ENCODE peak calls at places on chromosomes 13 and 19, in four cellular contexts. One of them, this sample, is unnamed.

GRCh38 chr13:62633448-62633847 is 1217.8 kb upstream of the PCDH20 start:
- DNase-seq in B cell: no peak
- DNase-seq in cardiac septum: no peak
- DNase-seq in stimulated activated CD8-positive, alpha-beta memory T cell treated with anti-CD3 and anti-CD28 coated beads, Interleukin-2, amount 100 ng/mL, for 48 hours: no peak
- DNase-seq in this sample: no peak

GRCh38 chr19:480016-480855 is 16.1 kb upstream of the MADCAM1 start:
- DNase-seq in cardiac septum: peak
- DNase-seq in B cell: no peak
- DNase-seq in stimulated activated CD8-positive, alpha-beta memory T cell treated with anti-CD3 and anti-CD28 coated beads, Interleukin-2, amount 100 ng/mL, for 48 hours: no peak
- DNase-seq in this sample: no peak

GRCh38 chr19:43562698-43563241 is 12.6 kb downstream of the XRCC1 start:
- DNase-seq in B cell: peak
- DNase-seq in stimulated activated CD8-positive, alpha-beta memory T cell treated with anti-CD3 and anti-CD28 coated beads, Interleukin-2, amount 100 ng/mL, for 48 hours: peak
- DNase-seq in cardiac septum: peak
- DNase-seq in this sample: no peak

GRCh38 chr19:18170714-18171255 is 2.8 kb upstream of the IFI30 start:
- DNase-seq in stimulated activated CD8-positive, alpha-beta memory T cell treated with anti-CD3 and anti-CD28 coated beads, Interleukin-2, amount 100 ng/mL, for 48 hours: no peak
- DNase-seq in B cell: peak
- DNase-seq in cardiac septum: no peak
- DNase-seq in this sample: peak

GRCh38 chr13:51816604-51817254 is 12.8 kb upstream of the DHRS12 start:
- DNase-seq in stimulated activated CD8-positive, alpha-beta memory T cell treated with anti-CD3 and anti-CD28 coated beads, Interleukin-2, amount 100 ng/mL, for 48 hours: no peak
- DNase-seq in B cell: no peak
- DNase-seq in cardiac septum: no peak
- DNase-seq in this sample: no peak

GRCh38 chr13:108227651-108228272 is 9.6 kb downstream of the ABHD13 start:
- DNase-seq in stimulated activated CD8-positive, alpha-beta memory T cell treated with anti-CD3 and anti-CD28 coated beads, Interleukin-2, amount 100 ng/mL, for 48 hours: no peak
- DNase-seq in cardiac septum: no peak
- DNase-seq in B cell: no peak
- DNase-seq in this sample: peak

GRCh38 chr13:100573121-100573520 is 15.5 kb downstream of the GGACT start:
- DNase-seq in cardiac septum: no peak
- DNase-seq in stimulated activated CD8-positive, alpha-beta memory T cell treated with anti-CD3 and anti-CD28 coated beads, Interleukin-2, amount 100 ng/mL, for 48 hours: peak
- DNase-seq in B cell: peak
- DNase-seq in this sample: peak

GRCh38 chr19:22545751-22546150 is 88.4 kb upstream of the ZNF492 start:
- DNase-seq in B cell: no peak
- DNase-seq in stimulated activated CD8-positive, alpha-beta memory T cell treated with anti-CD3 and anti-CD28 coated beads, Interleukin-2, amount 100 ng/mL, for 48 hours: no peak
- DNase-seq in cardiac septum: no peak
- DNase-seq in this sample: peak

GRCh38 chr13:41137241-41137640 is 4.6 kb upstream of the KBTBD6 start:
- DNase-seq in stimulated activated CD8-positive, alpha-beta memory T cell treated with anti-CD3 and anti-CD28 coated beads, Interleukin-2, amount 100 ng/mL, for 48 hours: no peak
- DNase-seq in B cell: no peak
- DNase-seq in cardiac septum: no peak
- DNase-seq in this sample: no peak

GRCh38 chr13:76812971-76813691 is 73.1 kb downstream of the KCTD12 start:
- DNase-seq in cardiac septum: peak
- DNase-seq in stimulated activated CD8-positive, alpha-beta memory T cell treated with anti-CD3 and anti-CD28 coated beads, Interleukin-2, amount 100 ng/mL, for 48 hours: no peak
- DNase-seq in B cell: no peak
- DNase-seq in this sample: no peak

GRCh38 chr13:112169941-112170822 is 103.2 kb downstream of the SOX1 start:
- DNase-seq in B cell: no peak
- DNase-seq in cardiac septum: peak
- DNase-seq in stimulated activated CD8-positive, alpha-beta memory T cell treated with anti-CD3 and anti-CD28 coated beads, Interleukin-2, amount 100 ng/mL, for 48 hours: no peak
- DNase-seq in this sample: no peak

GRCh38 chr13:76884571-76885202 is 1.5 kb downstream of the KCTD12 start:
- DNase-seq in B cell: no peak
- DNase-seq in stimulated activated CD8-positive, alpha-beta memory T cell treated with anti-CD3 and anti-CD28 coated beads, Interleukin-2, amount 100 ng/mL, for 48 hours: no peak
- DNase-seq in cardiac septum: no peak
- DNase-seq in this sample: no peak

GRCh38 chr13:47858678-47859050 is 142.4 kb downstream of the SUCLA2 start:
- DNase-seq in cardiac septum: no peak
- DNase-seq in stimulated activated CD8-positive, alpha-beta memory T cell treated with anti-CD3 and anti-CD28 coated beads, Interleukin-2, amount 100 ng/mL, for 48 hours: no peak
- DNase-seq in B cell: no peak
- DNase-seq in this sample: no peak

GRCh38 chr19:32928806-32929205 is 43.0 kb downstream of the CEP89 start:
- DNase-seq in stimulated activated CD8-positive, alpha-beta memory T cell treated with anti-CD3 and anti-CD28 coated beads, Interleukin-2, amount 100 ng/mL, for 48 hours: no peak
- DNase-seq in B cell: no peak
- DNase-seq in cardiac septum: no peak
- DNase-seq in this sample: no peak

GRCh38 chr19:17159466-17160393 is 55.4 kb upstream of the USE1 start:
- DNase-seq in stimulated activated CD8-positive, alpha-beta memory T cell treated with anti-CD3 and anti-CD28 coated beads, Interleukin-2, amount 100 ng/mL, for 48 hours: no peak
- DNase-seq in cardiac septum: no peak
- DNase-seq in B cell: no peak
- DNase-seq in this sample: no peak

GRCh38 chr13:97266734-97267417 is 44.7 kb downstream of the MBNL2 start:
- DNase-seq in B cell: no peak
- DNase-seq in cardiac septum: no peak
- DNase-seq in stimulated activated CD8-positive, alpha-beta memory T cell treated with anti-CD3 and anti-CD28 coated beads, Interleukin-2, amount 100 ng/mL, for 48 hours: no peak
- DNase-seq in this sample: no peak

GRCh38 chr19:46186101-46186716 is 38.2 kb downstream of the IGFL2 start:
- DNase-seq in cardiac septum: no peak
- DNase-seq in stimulated activated CD8-positive, alpha-beta memory T cell treated with anti-CD3 and anti-CD28 coated beads, Interleukin-2, amount 100 ng/mL, for 48 hours: no peak
- DNase-seq in B cell: peak
- DNase-seq in this sample: no peak

This sample was measured in GM20000.